ENCODE peak calls at places on chromosomes 11 and 22, in ten cellular contexts. A, R, Z, I, O, J, T, X, F and Y are unnamed samples.

GRCh38 chr11:2862395-2862949 is 23.1 kb downstream of the CDKN1C start:
- DNase-seq in X (peak), T (no peak), I (no peak), F (no peak), J (no peak), R (peak), A (no peak), Z (peak), O (no peak), Y (no peak)

GRCh38 chr11:14107071-14107470 is 144.5 kb downstream of the SPON1 start:
- DNase-seq in J (no peak), T (no peak), I (no peak), X (no peak), R (no peak), F (no peak), Z (no peak), A (no peak), O (no peak), Y (no peak)

GRCh38 chr11:78451371-78452150 is 33.9 kb upstream of the GAB2 start:
- DNase-seq in X (no peak), Z (no peak), A (no peak), O (no peak), T (peak), I (no peak), F (no peak), J (no peak), R (no peak), Y (no peak)

GRCh38 chr22:35664955-35665577 is 16.8 kb downstream of the APOL6 start:
- DNase-seq in R (no peak), I (no peak), A (no peak), O (no peak), Z (no peak), J (no peak), X (no peak), F (no peak), T (no peak), Y (no peak)

GRCh38 chr11:3700910-3701309 is 29.7 kb upstream of the CHRNA10 start:
- DNase-seq in F (no peak), J (no peak), X (no peak), O (no peak), A (no peak), T (no peak), Z (no peak), I (no peak), R (no peak), Y (no peak)

GRCh38 chr11:69449320-69450063 is 32.0 kb upstream of the LINC01488 start:
- DNase-seq in F (no peak), I (peak), J (no peak), Z (peak), A (peak), R (peak), X (no peak), O (no peak), T (peak), Y (no peak)

GRCh38 chr11:67632175-67632981 is 2.6 kb upstream of the NUDT8 start:
- DNase-seq in T (no peak), Z (no peak), X (peak), F (peak), A (no peak), I (no peak), J (no peak), O (peak), R (no peak), Y (no peak)

GRCh38 chr11:78420796-78421209 is 3.2 kb upstream of the GAB2 start:
- DNase-seq in R (peak), I (peak), T (peak), Z (no peak), X (no peak), F (no peak), A (peak), O (peak), J (peak), Y (no peak)

GRCh38 chr22:48237466-48237865 is 1475.0 kb downstream of the TBC1D22A start:
- DNase-seq in T (no peak), J (no peak), R (no peak), F (no peak), I (no peak), Z (no peak), O (no peak), A (no peak), X (no peak), Y (no peak)

GRCh38 chr11:47216141-47216798 is 1.5 kb downstream of the DDB2 start:
- DNase-seq in X (no peak), O (peak), I (peak), F (no peak), A (peak), T (peak), R (peak), J (peak), Z (no peak), Y (no peak)

GRCh38 chr11:61609970-61610347 is 29.1 kb upstream of the SYT7 start:
- DNase-seq in I (no peak), Z (no peak), F (peak), J (no peak), T (no peak), R (peak), X (peak), O (peak), A (no peak), Y (no peak)

GRCh38 chr11:119012629-119013170 is 5.4 kb downstream of the RPS25 start:
- DNase-seq in A (no peak), Z (no peak), X (no peak), O (no peak), R (no peak), F (no peak), T (no peak), J (no peak), I (no peak), Y (no peak)

GRCh38 chr11:120112174-120112796 is 25.6 kb downstream of the TRIM29 start:
- DNase-seq in A (no peak), R (no peak), F (no peak), O (no peak), T (no peak), X (peak), Z (no peak), J (no peak), I (no peak), Y (no peak)

GRCh38 chr11:102328748-102329147 is 11.5 kb downstream of the BIRC3 start:
- DNase-seq in J (no peak), X (no peak), A (no peak), O (no peak), T (no peak), Z (no peak), I (no peak), R (no peak), F (no peak), Y (no peak)

GRCh38 chr11:36454991-36455611 is 55.0 kb downstream of the TRAF6 start:
- DNase-seq in O (peak), R (no peak), Z (peak), A (no peak), T (no peak), I (no peak), F (no peak), X (no peak), J (no peak), Y (no peak)